ENCODE peak calls at places on chromosomes 7 and 10, in six cellular contexts. A is activated CD4-positive, alpha-beta T cell treated with anti-CD3 and anti-CD28 coated beads, Interleukin-2, amount 10 ng/mL, durations not matched to agents 7 days and 5 days; L is germinal center; F is stimulated activated CD4-positive, alpha-beta T cell treated with anti-CD3 and anti-CD28 coated beads, Interleukin-1b, Interleukin-23, amount 100 ng/mL, for 24 hours; N is fibroblast of mammary gland; K is NCI-H1105. Z is an unnamed sample.

GRCh38 chr10:125773702-125774101 is 1.9 kb downstream of the MMP21 start:
- DNase-seq in L (no peak), A (no peak), N (no peak), K (no peak), F (no peak), Z (no peak)

GRCh38 chr10:88114368-88114767 is 250.9 kb downstream of the PTEN start:
- DNase-seq in L (peak; percentile 71), A (no peak), F (no peak), K (peak; percentile 14), N (no peak), Z (no peak)

GRCh38 chr7:18119985-18120384 is 92.3 kb upstream of the PRPS1L1 start:
- DNase-seq in N (peak; percentile 20), A (no peak), K (no peak), L (no peak), F (no peak), Z (no peak)

GRCh38 chr7:149020483-149020882 is 7.8 kb downstream of the PDIA4 start:
- DNase-seq in N (no peak), F (no peak), A (no peak), K (no peak), L (no peak), Z (no peak)

GRCh38 chr7:17040701-17041100 is 158.9 kb upstream of the AGR3 start:
- DNase-seq in F (no peak), L (no peak), A (no peak), N (no peak), K (no peak), Z (no peak)

GRCh38 chr7:96527133-96527827 is 182.4 kb downstream of the SEM1 start:
- DNase-seq in A (no peak), F (no peak), N (no peak), L (no peak), K (no peak), Z (no peak)

GRCh38 chr7:99365318-99366141 is 9.0 kb upstream of the ARPC1B start:
- DNase-seq in N (no peak), K (no peak), A (peak; percentile 69), F (no peak), L (peak; percentile 78), Z (no peak)

GRCh38 chr10:102744374-102745051 is 765 bp downstream of the WBP1L start:
- DNase-seq in F (no peak), N (peak; percentile 28), A (peak; percentile 12), L (peak; percentile 23), K (no peak), Z (no peak)

GRCh38 chr10:36638461-36638860 is 486.9 kb upstream of the ANKRD30A start:
- DNase-seq in K (no peak), N (peak; percentile 2), F (no peak), L (no peak), A (no peak), Z (no peak)

GRCh38 chr10:16779375-16779774 is 37.8 kb downstream of the RSU1 start:
- DNase-seq in A (peak; percentile 55), F (peak; percentile 33), K (no peak), N (no peak), L (peak; percentile 13), Z (peak; percentile 61)

GRCh38 chr10:37975407-37975991 is 948 bp downstream of the ZNF25 start:
- DNase-seq in N (peak; percentile 42), A (peak; percentile 8), F (no peak), L (no peak), K (no peak), Z (no peak)

GRCh38 chr7:34488766-34489165 is 169.3 kb upstream of the NPSR1 start:
- DNase-seq in N (no peak), K (no peak), L (no peak), F (no peak), A (no peak), Z (no peak)

GRCh38 chr7:16688249-16688648 is 42.3 kb downstream of the BZW2 start:
- DNase-seq in L (no peak), A (no peak), N (peak; percentile 62), F (no peak), K (no peak), Z (no peak)

GRCh38 chr7:155184923-155185322 is 112.8 kb upstream of the INSIG1 start:
- DNase-seq in A (no peak), K (no peak), F (no peak), N (no peak), L (no peak), Z (no peak)

GRCh38 chr10:33005322-33006282 is 47.6 kb upstream of the ITGB1 start:
- DNase-seq in A (no peak), K (peak; percentile 15), F (no peak), N (peak; percentile 99), L (peak; percentile 29), Z (no peak)

GRCh38 chr7:48548667-48549066 is 375.7 kb upstream of the CDC14C start:
- DNase-seq in K (no peak), A (no peak), L (no peak), N (no peak), F (no peak), Z (no peak)

GRCh38 chr7:133770863-133771492 is 356.2 kb upstream of the LRGUK start:
- DNase-seq in K (no peak), N (peak; percentile 67), F (no peak), L (no peak), A (no peak), Z (no peak)

GRCh38 chr10:131902211-131902610 is 1.4 kb downstream of the PPP2R2D start:
- DNase-seq in F (no peak), L (no peak), A (no peak), N (no peak), K (no peak), Z (no peak)

GRCh38 chr10:49744924-49745605 is 17.1 kb downstream of the OGDHL start:
- DNase-seq in F (no peak), L (no peak), A (no peak), K (no peak), N (no peak), Z (no peak)

GRCh38 chr7:130095812-130096211 is 25.5 kb downstream of the KLHDC10 start:
- DNase-seq in K (no peak), L (no peak), A (no peak), N (peak; percentile 77), F (no peak), Z (no peak)

GRCh38 chr10:58189269-58189668 is 78.4 kb downstream of the IPMK start:
- DNase-seq in K (no peak), A (no peak), F (no peak), L (no peak), N (peak; percentile 58), Z (no peak)